ENCODE peak calls at places on chromosomes 1 and 21, in six cellular contexts. N, J, T, W, M and I are unnamed samples.

GRCh38 chr1:173507847-173508209 is 30.7 kb downstream of the PRDX6 start:
- DNase-seq in W (no peak), M (no peak), J (peak; percentile 94), T (peak; percentile 81), N (peak; percentile 29), I (no peak)

GRCh38 chr21:41369105-41369914 is 7.5 kb downstream of the MX2 start:
- DNase-seq in N (no peak), W (peak; percentile 6), J (peak; percentile 32), M (peak; percentile 56), T (no peak), I (peak; percentile 14)

GRCh38 chr1:16178596-16179497 is 23.0 kb upstream of the EPHA2 start:
- DNase-seq in T (peak; percentile 96), J (no peak), M (no peak), W (no peak), N (peak; percentile 28), I (no peak)

GRCh38 chr1:37485902-37486679 is 11.7 kb downstream of the ZC3H12A start:
- DNase-seq in N (no peak), J (no peak), W (no peak), T (peak; percentile 61), M (no peak), I (no peak)

GRCh38 chr1:23362218-23362713 is 7.4 kb downstream of the ZNF436 start:
- DNase-seq in N (peak; percentile 12), T (no peak), W (no peak), M (no peak), J (no peak), I (no peak)

GRCh38 chr1:107976431-107977215 is 11.6 kb upstream of the VAV3 start:
- DNase-seq in T (no peak), W (no peak), N (peak; percentile 91), M (no peak), J (no peak), I (no peak)

GRCh38 chr1:91550961-91551360 is 50.3 kb downstream of the CDC7 start:
- DNase-seq in N (no peak), W (no peak), M (no peak), J (no peak), T (no peak), I (no peak)

GRCh38 chr1:27342778-27343638 is 1.2 kb downstream of the SYTL1 start:
- DNase-seq in M (peak; percentile 58), T (peak; percentile 99), N (no peak), W (peak; percentile 71), J (peak; percentile 87), I (peak; percentile 88)

GRCh38 chr1:112557385-112557784 is 48.6 kb downstream of the WNT2B start:
- DNase-seq in M (no peak), J (no peak), N (peak; percentile 21), T (peak; percentile 5), W (no peak), I (no peak)

GRCh38 chr1:65146908-65147423 is 1.0 kb upstream of the AK4 start:
- DNase-seq in W (no peak), J (no peak), M (no peak), N (peak; percentile 32), T (peak; percentile 32), I (no peak)

GRCh38 chr1:203026666-203027663 is 674 bp downstream of the PPFIA4 start:
- DNase-seq in J (no peak), W (no peak), M (no peak), T (no peak), N (no peak), I (no peak)

GRCh38 chr1:212858461-212859265 is 588 bp downstream of the FLVCR1 start:
- DNase-seq in J (peak; percentile 38), N (peak; percentile 50), T (peak; percentile 41), W (no peak), M (peak; percentile 28), I (peak; percentile 52)

GRCh38 chr21:29335720-29336119 is 37.0 kb downstream of the BACH1 start:
- DNase-seq in W (no peak), T (peak; percentile 40), M (no peak), N (peak; percentile 46), J (no peak), I (no peak)

GRCh38 chr21:29332461-29333354 is 34.0 kb downstream of the BACH1 start:
- DNase-seq in N (peak; percentile 83), M (no peak), W (no peak), T (peak; percentile 51), J (no peak), I (no peak)

GRCh38 chr21:29330797-29331196 is 32.1 kb downstream of the BACH1 start:
- DNase-seq in J (no peak), T (no peak), M (no peak), N (no peak), W (no peak), I (no peak)

GRCh38 chr21:29334717-29335428 is 36.2 kb downstream of the BACH1 start:
- DNase-seq in T (peak; percentile 25), M (no peak), W (no peak), N (peak; percentile 94), J (no peak), I (no peak)

GRCh38 chr21:29333355-29333746 is 34.6 kb downstream of the BACH1 start:
- DNase-seq in M (no peak), T (no peak), N (no peak), J (no peak), W (no peak), I (no peak)
- H3K4me3 ChIP-seq in M (no peak overlapping the region), T (no peak overlapping the region), N (no peak overlapping the region), J (no peak overlapping the region), W (no peak overlapping the region), I (no peak overlapping the region)

DNA sequence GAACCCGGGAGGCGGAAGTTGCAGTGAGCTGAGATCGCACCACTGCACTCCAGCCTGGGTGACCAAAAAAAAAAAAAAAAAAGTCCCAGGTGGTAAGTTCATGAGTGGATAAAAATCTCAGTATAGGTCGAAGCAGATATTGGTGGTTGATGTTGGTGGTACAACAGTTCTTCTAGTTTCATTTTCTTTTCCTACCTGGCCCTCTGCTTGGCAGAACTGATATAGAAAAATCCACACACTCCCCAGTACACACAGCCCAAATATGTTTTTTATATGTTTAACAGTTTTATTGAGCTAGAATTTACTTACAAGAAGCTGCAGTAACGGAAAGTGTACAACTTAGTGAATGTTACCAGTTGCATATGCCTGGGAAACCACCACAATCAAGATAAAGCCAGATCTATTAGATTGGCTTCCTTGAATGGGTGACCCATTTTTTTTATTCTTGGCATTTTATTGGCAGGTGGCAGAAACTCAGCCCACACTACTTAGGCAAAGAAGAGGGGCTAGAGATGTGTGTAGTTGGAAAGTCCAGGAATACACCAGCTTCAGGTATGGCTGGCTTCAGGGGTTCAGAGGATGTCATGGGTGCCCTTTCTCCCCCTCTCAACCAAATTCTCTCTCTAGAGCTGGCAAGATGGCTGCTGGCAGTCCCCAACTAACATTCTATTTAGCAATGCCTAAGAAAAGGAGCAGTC is 118.3 kb upstream of the SLC25A33 start:
- DNase-seq in N (no peak), W (no peak), T (no peak), M (no peak), J (no peak), I (no peak)
- H3K4me3 ChIP-seq in N (no peak overlapping the region), W (no peak overlapping the region), T (no peak overlapping the region), M (no peak overlapping the region), J (no peak overlapping the region), I (no peak overlapping the region)

GRCh38 chr1:247415423-247416361 is at the start of gene NLRP3:
- DNase-seq in T (peak; percentile 47), M (no peak), N (no peak), J (peak; percentile 96), W (peak; percentile 9), I (peak; percentile 72)
- H3K4me3 ChIP-seq in T (no peak within 1 kb of the TSS), M (peak within 1 kb of the TSS; percentile 34), N (no peak within 1 kb of the TSS), J (no peak within 1 kb of the TSS), W (peak within 1 kb of the TSS; percentile 78), I (peak within 1 kb of the TSS; percentile 56)

GRCh38 chr1:243313635-243314536 is 58.0 kb downstream of the SDCCAG8 start:
- DNase-seq in J (no peak), T (no peak), M (no peak), N (no peak), W (no peak), I (no peak)

GRCh38 chr1:243316366-243316989 is 60.6 kb downstream of the SDCCAG8 start:
- DNase-seq in W (no peak), M (no peak), J (no peak), T (no peak), N (no peak), I (no peak)

GRCh38 chr1:243315455-243315854 is 59.6 kb downstream of the SDCCAG8 start:
- DNase-seq in J (no peak), T (no peak), M (no peak), W (no peak), N (peak; percentile 46), I (no peak)

GRCh38 chr1:243312962-243313634 is 57.3 kb downstream of the SDCCAG8 start:
- DNase-seq in T (peak; percentile 92), N (no peak), M (no peak), J (no peak), W (no peak), I (no peak)

DNA sequence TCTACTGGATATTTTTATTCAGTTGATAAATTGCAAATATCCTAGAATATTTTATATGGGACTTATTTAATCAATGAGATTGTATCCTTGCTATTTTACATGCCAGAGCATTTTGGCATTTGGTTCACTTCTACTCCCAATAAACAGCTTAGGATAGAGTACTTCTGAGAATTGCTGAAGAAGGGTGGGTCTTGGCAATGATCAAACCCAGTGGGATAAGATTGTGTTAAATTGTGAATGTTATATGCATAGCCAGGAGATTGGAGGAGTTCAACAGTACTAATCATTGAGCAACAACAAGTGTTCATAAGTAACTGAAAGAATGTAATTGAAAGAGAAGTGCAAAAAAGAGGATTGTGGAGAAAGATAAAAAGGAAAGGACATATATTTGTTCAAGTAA is 60.1 kb downstream of the SDCCAG8 start:
- DNase-seq in T (no peak), N (no peak), W (no peak), J (no peak), M (no peak), I (no peak)
- H3K4me3 ChIP-seq in T (no peak overlapping the region), N (no peak overlapping the region), W (no peak overlapping the region), J (no peak overlapping the region), M (no peak overlapping the region), I (no peak overlapping the region)

DNA sequence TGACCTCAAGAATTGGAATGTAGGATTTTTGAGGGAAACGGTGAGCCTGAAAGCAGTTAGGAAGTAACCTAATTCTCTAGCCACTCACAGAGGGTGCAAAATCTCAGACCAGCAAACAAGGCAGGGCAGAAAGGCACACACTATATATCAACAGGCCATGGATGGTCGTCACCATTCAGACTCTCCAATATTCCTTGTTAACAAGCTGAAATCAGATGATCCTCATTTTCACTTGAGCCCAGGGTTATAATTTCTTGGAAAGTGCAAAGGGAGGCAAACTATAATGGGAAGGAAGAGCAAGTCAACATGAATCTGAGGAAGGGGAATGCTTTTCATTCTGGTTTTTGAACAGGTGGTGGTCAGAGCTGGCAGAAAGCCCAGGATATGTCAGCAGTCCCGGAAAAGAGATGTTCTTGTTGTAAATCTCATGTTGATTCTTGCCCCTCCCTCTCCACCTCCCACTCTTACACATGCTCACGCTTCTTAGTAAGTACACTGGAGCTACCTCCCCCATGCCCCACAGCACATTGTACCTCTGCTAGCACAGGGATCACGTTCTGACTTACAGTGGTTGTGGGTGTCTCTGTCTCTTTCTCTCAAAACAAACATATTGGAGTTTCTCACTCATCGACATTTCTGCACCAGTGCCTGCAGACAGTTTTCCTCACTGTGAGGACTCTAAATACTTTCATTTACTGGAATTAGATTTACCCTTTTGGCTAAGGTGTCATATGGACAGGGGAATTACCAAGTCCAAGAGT is 77.7 kb downstream of the XCL2 start:
- DNase-seq in M (peak; percentile 45), N (peak; percentile 89), T (peak; percentile 83), W (no peak), J (no peak), I (peak; percentile 20)
- H3K4me3 ChIP-seq in M (no peak overlapping the region), N (no peak overlapping the region), T (no peak overlapping the region), W (no peak overlapping the region), J (no peak overlapping the region), I (no peak overlapping the region)